ENCODE peak calls at places on chromosomes 7 and 10, in four cellular contexts. X is AG04450, D is OCI-LY7, P is KBM-7. C is an unnamed sample.

GRCh38 chr7:103660455-103661371 is 214.7 kb upstream of the SLC26A5 start:
- DNase-seq in X (no peak), D (no peak), P (no peak), C (no peak)

GRCh38 chr10:37704566-37704965 is 152.8 kb downstream of the ZNF248 start:
- DNase-seq in X (no peak), D (no peak), P (no peak), C (no peak)

GRCh38 chr7:87483131-87483530 is 7.7 kb upstream of the ABCB4 start:
- DNase-seq in X (no peak), D (no peak), P (no peak), C (no peak)

GRCh38 chr7:18294408-18294807 is 201.1 kb upstream of the HDAC9 start:
- DNase-seq in X (no peak), D (no peak), P (no peak), C (no peak)

GRCh38 chr10:1715821-1716220 is 21.5 kb downstream of the ADARB2 start:
- DNase-seq in X (no peak), D (peak), P (no peak), C (peak)

GRCh38 chr10:24305551-24306506 is 96.9 kb downstream of the KIAA1217 start:
- DNase-seq in X (no peak), D (no peak), P (no peak), C (no peak)

GRCh38 chr10:49761789-49762565 is at the start of gene OGDHL:
- DNase-seq in X (no peak), D (peak), P (peak), C (peak)

GRCh38 chr7:99622596-99622995 is 5.8 kb downstream of the ZSCAN25 start:
- DNase-seq in X (no peak), D (no peak), P (no peak), C (no peak)

GRCh38 chr10:44911081-44911540 is at the start of gene TMEM72:
- DNase-seq in X (no peak), D (no peak), P (no peak), C (no peak)

C was measured in GM12865.